ENCODE peak calls at places on chromosomes 13 and 19, in eight cellular contexts. X is kidney glomerular epithelial cell, S is PC-9, M is AG08395, P is endodermal cell, W is left ventricle myocardium inferior, D is T-helper 2 cell, L is GM19239. F is an unnamed sample.

GRCh38 chr19:46603752-46604241 is 2.7 kb downstream of the CALM3 start:
- DNase-seq in X (no peak), S (no peak), M (no peak), P (peak; percentile 43), W (no peak), D (no peak), L (no peak), F (no peak)

GRCh38 chr13:30856004-30856790 is 49.9 kb upstream of the MEDAG start:
- DNase-seq in X (no peak), S (no peak), M (no peak), P (no peak), W (no peak), D (no peak), L (no peak), F (no peak)

GRCh38 chr13:29619995-29620394 is 24.5 kb upstream of the SLC7A1 start:
- DNase-seq in X (no peak), S (no peak), M (peak; percentile 53), P (no peak), W (no peak), D (no peak), L (no peak), F (no peak)

GRCh38 chr13:98225036-98225940 is 48.2 kb upstream of the RNF113B start:
- DNase-seq in X (no peak), S (no peak), M (no peak), P (peak; percentile 16), W (no peak), D (no peak), L (no peak), F (no peak)

GRCh38 chr13:86907116-86907515 is 764.1 kb upstream of the SLITRK5 start:
- DNase-seq in X (no peak), S (no peak), M (no peak), P (no peak), W (no peak), D (no peak), L (no peak), F (no peak)

GRCh38 chr13:58542530-58542929 is 911.0 kb downstream of the PCDH17 start:
- DNase-seq in X (no peak), S (no peak), M (no peak), P (no peak), W (no peak), D (no peak), L (no peak), F (no peak)

GRCh38 chr13:99960663-99961440 is 10.7 kb downstream of the ZIC5 start:
- DNase-seq in X (no peak), S (no peak), M (no peak), P (no peak), W (no peak), D (no peak), L (no peak), F (no peak)

GRCh38 chr13:40383132-40383531 is 283.3 kb downstream of the FOXO1 start:
- DNase-seq in X (no peak), S (no peak), M (no peak), P (peak; percentile 60), W (no peak), D (no peak), L (no peak), F (no peak)

GRCh38 chr19:51227324-51227723 is 2.4 kb downstream of the CD33 start:
- DNase-seq in X (no peak), S (no peak), M (no peak), P (no peak), W (no peak), D (no peak), L (no peak), F (no peak)

GRCh38 chr19:14218615-14219330 is 12.8 kb upstream of the ADGRL1 start:
- DNase-seq in X (no peak), S (no peak), M (no peak), P (no peak), W (no peak), D (no peak), L (no peak), F (no peak)

GRCh38 chr13:102900193-102900608 is 54.4 kb downstream of the ERCC5 start:
- DNase-seq in X (no peak), S (no peak), M (no peak), P (no peak), W (no peak), D (no peak), L (no peak), F (no peak)

GRCh38 chr19:44684892-44685847 is 13.8 kb upstream of the CEACAM16 start:
- DNase-seq in X (no peak), S (peak; percentile 96), M (peak; percentile 79), P (peak; percentile 78), W (no peak), D (no peak), L (no peak), F (no peak)

GRCh38 chr13:98792784-98793183 is 40.3 kb upstream of the SLC15A1 start:
- DNase-seq in X (no peak), S (no peak), M (no peak), P (no peak), W (no peak), D (no peak), L (no peak), F (no peak)

GRCh38 chr13:80251403-80251802 is 89.5 kb downstream of the SPRY2 start:
- DNase-seq in X (peak; percentile 15), S (peak; percentile 34), M (no peak), P (no peak), W (no peak), D (no peak), L (no peak), F (no peak)

GRCh38 chr13:62387642-62388041 is 972.0 kb upstream of the PCDH20 start:
- DNase-seq in X (no peak), S (no peak), M (no peak), P (no peak), W (no peak), D (no peak), L (no peak), F (no peak)

GRCh38 chr19:45451181-45451849 is 16.5 kb upstream of the FOSB start:
- DNase-seq in X (peak; percentile 52), S (peak; percentile 57), M (peak; percentile 48), P (peak; percentile 69), W (no peak), D (no peak), L (no peak), F (peak; percentile 69)

GRCh38 chr19:7748756-7749155 is 1.4 kb upstream of the CD209 start:
- DNase-seq in X (no peak), S (peak; percentile 81), M (no peak), P (peak; percentile 83), W (no peak), D (no peak), L (no peak), F (no peak)

GRCh38 chr13:39311619-39312018 is 273.4 kb downstream of the NHLRC3 start:
- DNase-seq in X (no peak), S (no peak), M (peak; percentile 17), P (no peak), W (peak; percentile 25), D (no peak), L (no peak), F (no peak)

GRCh38 chr13:32905063-32905863 is 111.0 kb upstream of the KL start:
- DNase-seq in X (no peak), S (peak; percentile 45), M (peak; percentile 22), P (no peak), W (no peak), D (no peak), L (no peak), F (no peak)

GRCh38 chr13:43905435-43906031 is 25.8 kb downstream of the LACC1 start:
- DNase-seq in X (peak; percentile 70), S (peak; percentile 62), M (peak; percentile 50), P (peak; percentile 63), W (no peak), D (no peak), L (peak; percentile 23), F (peak; percentile 39)

GRCh38 chr13:51684076-51684475 is 99.8 kb downstream of the WDFY2 start:
- DNase-seq in X (no peak), S (no peak), M (peak; percentile 72), P (no peak), W (no peak), D (no peak), L (no peak), F (no peak)

GRCh38 chr13:106318941-106319411 is 216.5 kb downstream of the EFNB2 start:
- DNase-seq in X (peak; percentile 54), S (peak; percentile 98), M (peak; percentile 83), P (peak; percentile 64), W (no peak), D (no peak), L (no peak), F (no peak)

GRCh38 chr13:79637086-79637763 is 156.3 kb downstream of the NDFIP2 start:
- DNase-seq in X (no peak), S (no peak), M (no peak), P (no peak), W (peak; percentile 85), D (no peak), L (no peak), F (no peak)

GRCh38 chr13:84972907-84973306 is 826.3 kb downstream of the SLITRK6 start:
- DNase-seq in X (no peak), S (no peak), M (no peak), P (no peak), W (no peak), D (no peak), L (no peak), F (no peak)

GRCh38 chr19:52946322-52947310 is 16.1 kb downstream of the ZNF816 start:
- DNase-seq in X (no peak), S (no peak), M (no peak), P (peak; percentile 94), W (peak; percentile 51), D (no peak), L (no peak), F (no peak)

GRCh38 chr19:46791944-46792343 is 3.5 kb upstream of the SLC1A5 start:
- DNase-seq in X (no peak), S (no peak), M (no peak), P (no peak), W (no peak), D (no peak), L (no peak), F (no peak)

GRCh38 chr19:29062486-29063435 is 150.2 kb downstream of the UQCRFS1 start:
- DNase-seq in X (no peak), S (no peak), M (no peak), P (peak; percentile 92), W (no peak), D (no peak), L (no peak), F (no peak)

GRCh38 chr19:58274771-58275199 is 4.0 kb upstream of the ZNF8 start:
- DNase-seq in X (no peak), S (no peak), M (no peak), P (no peak), W (no peak), D (no peak), L (no peak), F (no peak)

GRCh38 chr13:105050696-105051095 is 1484.8 kb downstream of the EFNB2 start:
- DNase-seq in X (peak; percentile 33), S (no peak), M (no peak), P (no peak), W (no peak), D (no peak), L (no peak), F (no peak)

GRCh38 chr13:79799466-79799865 is 318.5 kb downstream of the NDFIP2 start:
- DNase-seq in X (no peak), S (no peak), M (no peak), P (no peak), W (no peak), D (no peak), L (no peak), F (no peak)

GRCh38 chr19:8387688-8388611 is 2.2 kb upstream of the RAB11B start:
- DNase-seq in X (no peak), S (peak; percentile 76), M (no peak), P (no peak), W (no peak), D (no peak), L (no peak), F (no peak)

GRCh38 chr19:1579222-1579621 is 11.1 kb upstream of the MEX3D start:
- DNase-seq in X (no peak), S (no peak), M (no peak), P (no peak), W (no peak), D (no peak), L (no peak), F (no peak)

GRCh38 chr19:12272980-12273901 is 21.4 kb downstream of the ZNF44 start:
- DNase-seq in X (no peak), S (no peak), M (no peak), P (no peak), W (no peak), D (no peak), L (no peak), F (no peak)

GRCh38 chr19:17246681-17247425 is 1.1 kb upstream of the NR2F6 start:
- DNase-seq in X (no peak), S (peak; percentile 53), M (peak; percentile 35), P (no peak), W (peak; percentile 49), D (no peak), L (no peak), F (no peak)

F was measured in effector memory CD8-positive, alpha-beta T cell.